ENCODE peak calls at places on chromosomes 12 and 14, in eight cellular contexts. W is M059J; T is fibroblast of mammary gland; C is activated gamma-delta T cell treated with Interleukin-2 at 50 U/mL for 16 hours; Z is H1; E is A172; A is AG08395; Y is activated naive CD4-positive, alpha-beta T cell treated with anti-CD3 and anti-CD28 coated beads for 36 hours. G is an unnamed sample.

GRCh38 chr14:65261425-65261920 is 151.1 kb upstream of the FUT8 start:
- DNase-seq in W (peak), T (peak), C (no peak), Z (no peak), E (no peak), A (no peak), Y (no peak), G (no peak)

GRCh38 chr12:122024132-122024785 is 2.6 kb downstream of the BCL7A start:
- DNase-seq in W (no peak), T (no peak), C (no peak), Z (no peak), E (no peak), A (no peak), Y (no peak), G (peak)

GRCh38 chr12:93706824-93707223 is 29.6 kb downstream of the CRADD start:
- DNase-seq in W (peak), T (peak), C (no peak), Z (no peak), E (no peak), A (no peak), Y (no peak), G (no peak)

GRCh38 chr14:49858383-49858782 is 5.8 kb upstream of the NEMF start:
- DNase-seq in W (no peak), T (no peak), C (no peak), Z (no peak), E (no peak), A (no peak), Y (no peak), G (no peak)

GRCh38 chr14:20434701-20435453 is 1.1 kb downstream of the KLHL33 start:
- DNase-seq in W (no peak), T (no peak), C (no peak), Z (peak), E (no peak), A (no peak), Y (no peak), G (peak)

GRCh38 chr14:75969891-75970290 is 11.9 kb downstream of the TGFB3 start:
- DNase-seq in W (peak), T (peak), C (no peak), Z (no peak), E (no peak), A (no peak), Y (no peak), G (no peak)

GRCh38 chr12:52681551-52682380 is 1.6 kb upstream of the KRT1 start:
- DNase-seq in W (no peak), T (no peak), C (peak), Z (no peak), E (no peak), A (no peak), Y (peak), G (no peak)

GRCh38 chr12:46396826-46397225 is 24.3 kb upstream of the SLC38A2 start:
- DNase-seq in W (no peak), T (no peak), C (no peak), Z (no peak), E (no peak), A (no peak), Y (no peak), G (no peak)

GRCh38 chr12:96806272-96806671 is 100.8 kb upstream of the NEDD1 start:
- DNase-seq in W (no peak), T (no peak), C (no peak), Z (no peak), E (no peak), A (no peak), Y (no peak), G (no peak)

GRCh38 chr14:97866664-97867063 is 1069.5 kb downstream of the VRK1 start:
- DNase-seq in W (no peak), T (no peak), C (no peak), Z (no peak), E (no peak), A (no peak), Y (peak), G (no peak)

GRCh38 chr14:75591987-75592575 is 13.7 kb downstream of the FLVCR2 start:
- DNase-seq in W (no peak), T (no peak), C (no peak), Z (no peak), E (no peak), A (no peak), Y (no peak), G (no peak)

GRCh38 chr12:67630373-67631088 is 18.0 kb upstream of the DYRK2 start:
- DNase-seq in W (peak), T (no peak), C (peak), Z (no peak), E (peak), A (no peak), Y (peak), G (no peak)

GRCh38 chr14:94867931-94868597 is 98.2 kb upstream of the GSC start:
- DNase-seq in W (peak), T (peak), C (no peak), Z (no peak), E (no peak), A (peak), Y (no peak), G (no peak)

GRCh38 chr12:131755305-131756113 is 44.6 kb downstream of the SFSWAP start:
- DNase-seq in W (peak), T (peak), C (no peak), Z (no peak), E (peak), A (no peak), Y (peak), G (peak)

GRCh38 chr12:75814856-75815754 is 216.5 kb downstream of the PHLDA1 start:
- DNase-seq in W (peak), T (peak), C (no peak), Z (no peak), E (peak), A (peak), Y (no peak), G (peak)

GRCh38 chr12:2625267-2625666 is 169.5 kb upstream of the FKBP4 start:
- DNase-seq in W (no peak), T (no peak), C (no peak), Z (no peak), E (no peak), A (no peak), Y (no peak), G (no peak)

GRCh38 chr12:61758661-61759060 is 501.5 kb upstream of the USP15 start:
- DNase-seq in W (peak), T (peak), C (no peak), Z (no peak), E (peak), A (peak), Y (no peak), G (no peak)

GRCh38 chr14:67938046-67938445 is 118.5 kb downstream of the RAD51B start:
- DNase-seq in W (no peak), T (no peak), C (no peak), Z (no peak), E (no peak), A (no peak), Y (no peak), G (no peak)